ENCODE peak calls at places on chromosomes 6 and 20, in ten cellular contexts. V, L, E, W, N, X, I, R, C and A are unnamed samples.

GRCh38 chr6:135692426-135692825 is 159.1 kb upstream of the PDE7B start:
- DNase-seq in E (no peak), L (no peak), C (no peak), X (no peak), N (no peak), R (no peak), I (no peak), W (no peak), V (no peak), A (no peak)

GRCh38 chr20:25372584-25373336 is 17.9 kb downstream of the ABHD12 start:
- DNase-seq in E (peak; percentile 97), W (no peak), I (no peak), L (peak; percentile 80), N (no peak), V (peak; percentile 94), X (peak; percentile 95), C (no peak), R (no peak), A (no peak)

GRCh38 chr6:3392930-3393575 is 63.8 kb downstream of the SLC22A23 start:
- DNase-seq in C (no peak), E (no peak), R (no peak), L (no peak), N (no peak), I (no peak), W (no peak), V (no peak), X (no peak), A (no peak)

GRCh38 chr6:45376310-45377040 is 1.3 kb downstream of the SUPT3H start:
- DNase-seq in E (peak; percentile 63), X (peak; percentile 36), I (no peak), W (peak; percentile 50), L (peak; percentile 84), N (no peak), V (peak; percentile 56), R (no peak), C (no peak), A (no peak)

GRCh38 chr20:3672864-3673550 is 8.8 kb downstream of the ADAM33 start:
- DNase-seq in V (no peak), N (no peak), C (no peak), I (no peak), X (no peak), W (no peak), E (no peak), L (no peak), R (peak; percentile 35), A (no peak)

GRCh38 chr20:33689973-33690372 is 3.8 kb upstream of the E2F1 start:
- DNase-seq in I (no peak), R (no peak), N (no peak), C (no peak), L (peak; percentile 54), E (peak; percentile 65), X (peak; percentile 59), W (peak; percentile 72), V (peak; percentile 83), A (no peak)

GRCh38 chr6:36825996-36826395 is 13.2 kb downstream of the CPNE5 start:
- DNase-seq in I (no peak), V (no peak), C (no peak), R (no peak), L (no peak), N (no peak), E (no peak), W (peak; percentile 65), X (no peak), A (no peak)

GRCh38 chr6:124055986-124056385 is 252.3 kb downstream of the NKAIN2 start:
- DNase-seq in I (no peak), N (no peak), R (no peak), X (no peak), L (no peak), E (no peak), V (no peak), C (no peak), W (no peak), A (no peak)

GRCh38 chr6:39797751-39798150 is 5.6 kb downstream of the DAAM2 start:
- DNase-seq in R (no peak), I (no peak), N (no peak), C (no peak), L (no peak), X (no peak), W (no peak), E (no peak), V (no peak), A (no peak)

GRCh38 chr20:7490288-7490687 is 450.0 kb downstream of the HAO1 start:
- DNase-seq in N (no peak), V (no peak), C (no peak), L (peak; percentile 5), X (no peak), I (no peak), R (no peak), W (peak; percentile 68), E (no peak), A (no peak)

GRCh38 chr20:64100566-64100888 is 6.8 kb downstream of the NPBWR2 start:
- DNase-seq in C (no peak), I (no peak), L (no peak), R (no peak), X (no peak), E (no peak), V (no peak), N (no peak), W (no peak), A (no peak)

GRCh38 chr20:53608456-53609413 is 15.1 kb upstream of the ZNF217 start:
- DNase-seq in L (no peak), W (no peak), N (peak; percentile 52), V (peak; percentile 43), I (no peak), R (no peak), C (no peak), X (peak; percentile 33), E (no peak), A (no peak)

GRCh38 chr6:30227242-30227722 is 14.1 kb upstream of the TRIM26 start:
- DNase-seq in I (no peak), R (no peak), V (no peak), X (no peak), L (no peak), W (no peak), E (no peak), C (no peak), N (no peak), A (no peak)

GRCh38 chr6:30234361-30234760 is 21.2 kb upstream of the TRIM26 start:
- DNase-seq in N (no peak), L (peak; percentile 24), X (no peak), R (no peak), C (no peak), W (no peak), E (peak; percentile 57), V (no peak), I (no peak), A (no peak)

GRCh38 chr6:30227763-30228487 is 14.7 kb upstream of the TRIM26 start:
- DNase-seq in L (no peak), W (no peak), N (no peak), R (no peak), E (no peak), I (no peak), X (no peak), V (no peak), C (no peak), A (no peak)

DNA sequence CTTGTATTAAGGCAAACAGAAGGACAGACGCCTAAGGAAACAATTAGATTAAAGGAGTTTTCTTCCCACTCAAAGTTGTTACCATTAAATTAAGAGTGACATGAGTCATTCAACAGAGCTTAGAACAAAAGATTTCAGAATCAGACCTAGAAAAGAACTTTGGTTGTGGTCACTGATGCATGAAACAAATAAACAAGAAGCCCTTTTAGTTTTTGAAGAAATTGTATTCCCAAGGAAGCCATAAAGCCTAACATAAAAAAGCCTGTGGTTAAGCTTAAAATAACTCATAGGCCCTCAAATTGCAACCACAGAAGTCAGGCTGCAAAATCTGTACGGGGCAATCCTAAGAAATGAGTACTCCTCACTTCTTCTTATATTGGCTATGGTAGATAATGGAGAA is 17.9 kb upstream of the TRIM26 start:
- DNase-seq in C (no peak), X (peak; percentile 22), L (no peak), R (no peak), W (no peak), N (no peak), E (no peak), I (no peak), V (no peak), A (no peak)
- TF ChIP-seq CTCF in C (no peak), X (no peak), L (no peak), R (no peak), W (no peak), N (no peak), E (no peak), I (no peak), V (no peak), A (no peak)

GRCh38 chr6:55953384-55953783 is 78.0 kb upstream of the BMP5 start:
- DNase-seq in R (no peak), C (no peak), N (no peak), X (peak; percentile 63), L (peak; percentile 82), W (peak; percentile 51), V (peak; percentile 82), E (peak; percentile 79), I (peak; percentile 37), A (no peak)
- TF ChIP-seq CTCF in R (no peak), C (no peak), N (no peak), X (peak; percentile 33), L (peak; percentile 53), W (no peak), V (peak; percentile 55), E (peak; percentile 43), I (peak; percentile 56), A (no peak)

DNA sequence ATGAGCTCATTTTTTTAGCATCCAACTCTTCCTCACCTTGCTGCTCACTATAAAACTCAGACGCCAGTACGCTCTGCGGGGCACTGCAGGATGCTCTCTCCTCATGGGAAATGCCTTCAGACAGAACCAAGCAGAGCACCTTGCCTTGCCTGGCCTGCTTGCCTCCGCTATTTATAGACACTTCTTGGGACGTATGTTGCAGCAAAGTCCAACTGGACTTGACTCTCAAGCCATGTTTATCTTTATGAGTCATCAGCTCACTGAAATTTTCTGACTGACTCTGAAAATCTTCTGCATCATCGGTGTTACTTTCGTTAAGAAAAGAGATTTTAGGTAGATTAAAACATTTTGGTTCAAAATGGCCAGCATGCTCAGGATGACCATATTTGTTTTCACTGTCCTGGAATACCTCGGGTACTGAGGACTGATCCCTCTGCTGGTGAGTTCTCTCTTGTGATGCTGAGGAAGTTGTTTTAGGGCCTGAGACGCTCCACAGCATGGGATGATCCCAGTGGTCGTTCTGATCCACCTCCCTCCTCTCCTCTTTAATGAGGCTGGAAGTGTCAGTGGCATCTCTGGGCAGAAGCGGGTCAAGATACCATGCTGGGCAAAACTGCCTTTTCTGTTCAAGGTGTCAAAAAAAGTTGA is 204.5 kb downstream of the KIF16B start:
- DNase-seq in R (no peak), W (no peak), V (peak; percentile 80), N (no peak), I (peak; percentile 6), E (peak; percentile 53), X (peak; percentile 59), C (no peak), L (peak; percentile 46), A (no peak)
- TF ChIP-seq CTCF in R (no peak), W (no peak), V (peak; percentile 32), N (no peak), I (peak; percentile 14), E (no peak), X (no peak), C (no peak), L (no peak), A (no peak)

GRCh38 chr6:32254761-32255211 is 30.9 kb upstream of the NOTCH4 start:
- DNase-seq in V (no peak), N (no peak), L (no peak), W (no peak), E (no peak), X (no peak), I (no peak), C (no peak), R (peak; percentile 24), A (peak; percentile 35)

GRCh38 chr6:32252326-32253009 is 28.6 kb upstream of the NOTCH4 start:
- DNase-seq in E (no peak), I (no peak), N (no peak), R (no peak), L (no peak), W (no peak), V (peak; percentile 3), X (no peak), C (no peak), A (no peak)

GRCh38 chr6:32255212-32256153 is 31.6 kb upstream of the NOTCH4 start:
- DNase-seq in N (peak; percentile 55), C (peak; percentile 70), R (peak; percentile 75), V (peak; percentile 96), W (peak; percentile 91), E (peak; percentile 95), X (peak; percentile 92), I (no peak), L (peak; percentile 94), A (peak; percentile 68)
- TF ChIP-seq CTCF in N (peak; percentile 57), C (peak; percentile 55), R (peak; percentile 56), V (peak; percentile 84), W (peak; percentile 86), E (peak; percentile 81), X (peak; percentile 73), I (no peak), L (peak; percentile 89), A (peak; percentile 62)